ENCODE peak calls at places on chromosomes 4 and X, in eight cellular contexts. W is endodermal cell, S is epithelial cell of esophagus, A is mesothelial cell of epicardium, Y is cardiac muscle cell, V is testis, J is cardiac fibroblast, P is HCT116. E is an unnamed sample.

GRCh38 chr4:169823685-169824084 is 65.9 kb upstream of the HPF1 start:
- DNase-seq in P (no peak), S (peak; percentile 83), Y (peak; percentile 68), V (peak; percentile 52), A (peak; percentile 65), W (peak; percentile 91), J (peak; percentile 61), E (no peak)

GRCh38 chr4:1402021-1402515 is 4.2 kb downstream of the NKX1-1 start:
- DNase-seq in V (peak; percentile 7), P (no peak), W (peak; percentile 41), A (peak; percentile 32), S (no peak), Y (no peak), J (no peak), E (no peak)

GRCh38 chr4:168432419-168433146 is 47.7 kb downstream of the DDX60L start:
- DNase-seq in J (no peak), W (no peak), S (peak; percentile 6), Y (no peak), V (no peak), P (no peak), A (no peak), E (no peak)

GRCh38 chr4:5976921-5977320 is 41.3 kb downstream of the C4orf50 start:
- DNase-seq in Y (no peak), A (no peak), S (no peak), V (no peak), P (no peak), W (peak; percentile 33), J (no peak), E (no peak)

GRCh38 chr4:86034616-86035015 is 325.2 kb downstream of the MAPK10 start:
- DNase-seq in S (peak; percentile 4), A (no peak), P (no peak), Y (peak; percentile 69), J (peak; percentile 62), W (no peak), V (no peak), E (no peak)

GRCh38 chrX:136209016-136209738 is 42.0 kb downstream of the MAP7D3 start:
- DNase-seq in A (no peak), V (peak; percentile 36), P (no peak), W (peak; percentile 76), S (peak; percentile 30), Y (peak; percentile 71), J (peak; percentile 78), E (no peak)

GRCh38 chr4:40918330-40918729 is 168.6 kb downstream of the NSUN7 start:
- DNase-seq in P (no peak), S (peak; percentile 53), J (peak; percentile 94), Y (peak; percentile 92), W (no peak), A (no peak), V (peak; percentile 55), E (no peak)

GRCh38 chrX:71941771-71942170 is 31.1 kb downstream of the NHSL2 start:
- DNase-seq in J (peak; percentile 76), W (peak; percentile 66), Y (peak; percentile 80), P (no peak), V (no peak), S (peak; percentile 8), A (no peak), E (no peak)

GRCh38 chrX:146615807-146616206 is 193.8 kb upstream of the CXorf51B start:
- DNase-seq in P (no peak), W (no peak), S (no peak), A (no peak), J (no peak), V (no peak), Y (no peak), E (no peak)

GRCh38 chr4:104015680-104016079 is 295.9 kb upstream of the TACR3 start:
- DNase-seq in J (peak; percentile 1), S (peak; percentile 43), Y (peak; percentile 2), P (peak; percentile 28), W (peak; percentile 52), V (peak; percentile 23), A (no peak), E (no peak)
- TF ChIP-seq CTCF in J (no peak), S (peak; percentile 72), Y (no peak), P (peak; percentile 58), W (peak; percentile 83), V (no peak), A (peak; percentile 15), E (no peak)

DNA sequence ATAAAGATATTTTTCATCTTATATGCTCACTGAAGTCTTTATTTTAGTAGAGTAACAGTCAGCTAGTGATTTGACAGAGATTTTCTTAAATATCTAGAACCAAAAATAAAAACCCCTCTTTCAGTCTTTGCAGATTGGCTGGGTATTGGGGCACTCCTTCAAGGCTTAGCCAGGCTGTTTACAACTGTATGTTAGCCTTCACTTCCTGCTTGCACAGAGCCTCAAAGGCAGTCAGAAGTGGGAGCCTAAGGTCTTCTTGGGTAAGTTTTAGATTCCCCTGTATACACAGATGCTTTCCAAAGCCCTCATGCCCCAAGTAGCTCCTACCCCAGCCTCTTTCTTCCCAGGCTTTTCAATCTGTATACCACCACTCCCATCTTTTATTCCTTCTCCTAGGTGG is 136.1 kb upstream of the STIM2 start:
- DNase-seq in V (no peak), W (no peak), P (no peak), Y (no peak), J (peak; percentile 11), S (no peak), A (no peak), E (no peak)
- TF ChIP-seq CTCF in V (no peak), W (no peak), P (no peak), Y (no peak), J (no peak), S (no peak), A (no peak), E (no peak)

DNA sequence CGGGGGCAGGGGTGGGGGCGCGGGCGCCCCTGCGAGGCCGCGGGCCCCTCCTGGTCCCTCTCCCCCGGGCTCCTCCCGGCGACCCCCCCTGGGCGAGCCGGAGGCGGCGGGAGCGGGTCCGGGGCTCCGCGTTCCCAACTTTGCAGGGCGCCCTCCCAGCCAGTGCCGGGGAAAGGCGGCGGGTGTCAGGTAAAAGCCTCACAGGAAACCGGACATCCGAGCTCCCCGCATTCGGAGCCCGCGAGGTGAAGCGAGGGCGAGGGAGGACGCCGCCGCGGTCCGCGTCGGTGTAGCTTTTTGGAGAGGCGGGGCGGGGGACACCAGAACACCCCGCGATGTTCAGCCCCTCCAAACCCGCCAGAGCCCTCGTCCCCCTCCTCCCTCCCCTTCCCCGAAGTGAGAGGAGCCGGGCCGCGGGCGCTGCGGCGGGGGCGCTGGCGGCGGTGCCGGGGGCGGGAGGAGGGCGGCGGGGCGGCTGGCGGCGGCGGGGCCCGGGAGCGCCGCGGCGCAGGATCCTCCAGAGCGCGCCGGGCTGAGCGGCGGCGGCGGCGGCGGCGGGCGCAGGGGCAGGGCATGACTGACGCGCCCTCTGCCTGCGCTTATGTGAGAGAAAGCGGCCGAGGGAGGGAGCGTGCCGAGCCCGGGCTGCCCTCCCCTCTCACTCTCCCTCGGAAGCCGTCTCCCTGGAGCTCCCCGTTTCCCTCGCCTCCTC is at the start of gene VEGFC:
- DNase-seq in V (peak; percentile 71), Y (peak; percentile 85), P (no peak), W (peak; percentile 87), S (peak; percentile 84), A (peak; percentile 62), J (peak; percentile 79), E (no peak)
- TF ChIP-seq CTCF in V (no peak), Y (no peak), P (no peak), W (peak; percentile 41), S (peak; percentile 4), A (no peak), J (no peak), E (no peak)

DNA sequence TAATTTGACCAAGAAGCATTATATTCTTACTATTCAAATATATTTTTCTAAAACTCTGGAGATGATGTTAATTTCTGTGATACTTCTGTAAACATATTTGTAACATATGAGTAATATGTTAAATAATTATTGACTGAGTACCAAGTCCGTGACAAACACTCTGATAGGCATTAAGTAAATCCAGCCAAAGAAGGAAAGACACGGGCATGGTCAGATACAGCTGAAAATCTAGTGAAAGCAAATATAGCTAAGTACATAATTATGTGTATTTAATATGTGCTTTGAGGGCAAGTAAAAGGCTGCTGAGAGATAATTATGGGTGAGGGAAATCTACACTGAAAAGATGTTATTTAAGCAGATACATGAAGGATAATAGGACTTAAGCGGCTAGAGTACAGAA is 1263.6 kb upstream of the ADGRL3 start:
- DNase-seq in A (no peak), P (no peak), J (no peak), Y (no peak), W (no peak), V (no peak), S (no peak), E (no peak)
- TF ChIP-seq CTCF in A (no peak), P (no peak), J (no peak), Y (no peak), W (no peak), V (no peak), S (no peak), E (no peak)

GRCh38 chr4:146338512-146338911 is 124.2 kb downstream of the REELD1 start:
- DNase-seq in P (no peak), S (no peak), W (no peak), A (no peak), J (peak; percentile 46), Y (peak; percentile 31), V (no peak), E (no peak)
- TF ChIP-seq CTCF in P (no peak), S (no peak), W (peak; percentile 46), A (no peak), J (no peak), Y (no peak), V (no peak), E (no peak)

DNA sequence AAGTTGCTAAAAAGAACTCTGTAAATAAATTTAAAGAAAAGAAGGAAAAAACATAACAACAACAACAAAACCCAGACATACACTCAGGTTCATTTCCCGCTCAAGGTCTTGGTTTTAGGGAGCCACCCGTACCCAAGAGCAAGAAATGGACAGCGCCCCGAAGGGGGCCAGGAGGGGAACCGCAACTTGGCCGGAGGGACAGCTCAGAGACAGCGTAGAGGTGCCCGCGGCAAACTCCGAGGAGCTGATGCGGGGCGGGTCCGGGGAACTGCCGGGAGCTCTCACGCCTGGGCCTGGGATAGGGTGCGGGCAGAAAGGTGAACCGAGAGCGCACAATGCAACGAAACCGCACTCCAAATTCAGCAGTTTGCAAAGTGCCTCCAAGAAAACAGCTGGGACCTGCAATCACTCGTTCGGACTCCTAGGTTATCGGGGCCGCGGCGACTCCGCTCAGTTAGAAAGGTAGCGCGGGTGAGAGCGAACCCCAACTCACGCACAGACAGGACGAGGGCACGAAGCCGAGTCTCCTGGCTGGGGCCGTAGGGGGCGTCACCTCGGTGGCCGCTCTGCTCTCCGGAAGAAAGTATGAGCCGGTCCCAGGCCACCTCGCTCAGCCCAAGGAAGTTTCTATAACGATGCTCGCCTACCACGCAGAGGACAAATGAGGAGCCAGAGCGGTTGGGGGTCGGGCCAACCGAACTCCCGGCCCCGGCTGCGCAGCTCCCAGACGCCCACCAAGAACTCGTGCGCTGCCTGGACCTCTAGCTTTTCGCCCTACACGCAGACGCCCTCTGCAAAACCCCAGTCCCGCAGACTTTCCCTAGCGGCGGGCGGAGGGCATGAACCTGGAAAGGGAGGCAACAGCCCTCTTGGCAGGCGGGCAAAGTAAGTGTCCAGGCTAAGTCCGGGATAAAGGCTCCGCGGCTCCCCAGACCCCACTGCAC is 1.4 kb downstream of the NDNF start:
- DNase-seq in W (peak; percentile 91), P (no peak), S (peak; percentile 31), Y (peak; percentile 44), A (peak; percentile 61), V (peak; percentile 38), J (peak; percentile 28), E (no peak)
- TF ChIP-seq CTCF in W (peak; percentile 70), P (no peak), S (peak; percentile 30), Y (peak; percentile 44), A (no peak), V (peak; percentile 17), J (peak; percentile 44), E (no peak)

E was measured in omental fat pad.